ENCODE peak calls at places on chromosomes 3 and 15, in six cellular contexts. One of them, this sample, is unnamed.

GRCh38 chr3:133538154-133538553 is 35.3 kb upstream of the CDV3 start:
- DNase-seq in fibroblast of the aortic adventitia: no peak
- DNase-seq in transverse colon: no peak
- DNase-seq in AG09309: no peak
- DNase-seq in lower lobe of right lung: no peak
- DNase-seq in AG04450: no peak
- DNase-seq in this sample: no peak

GRCh38 chr15:81021321-81021720 is 20.6 kb downstream of the TLNRD1 start:
- DNase-seq in lower lobe of right lung: no peak
- DNase-seq in fibroblast of the aortic adventitia: no peak
- DNase-seq in transverse colon: no peak
- DNase-seq in AG09309: no peak
- DNase-seq in AG04450: no peak
- DNase-seq in this sample: no peak

GRCh38 chr3:15258720-15259119 is 52.7 kb downstream of the CAPN7 start:
- DNase-seq in AG04450: no peak
- DNase-seq in fibroblast of the aortic adventitia: no peak
- DNase-seq in lower lobe of right lung: no peak
- DNase-seq in transverse colon: no peak
- DNase-seq in AG09309: no peak
- DNase-seq in this sample: no peak

GRCh38 chr3:194255252-194256039 is 95.7 kb downstream of the CPN2 start:
- DNase-seq in AG04450: no peak
- DNase-seq in lower lobe of right lung: peak; percentile 93
- DNase-seq in AG09309: no peak
- DNase-seq in transverse colon: peak; percentile 39
- DNase-seq in fibroblast of the aortic adventitia: no peak
- DNase-seq in this sample: no peak

GRCh38 chr3:24249523-24249922 is 245.1 kb downstream of the THRB start:
- DNase-seq in transverse colon: no peak
- DNase-seq in lower lobe of right lung: no peak
- DNase-seq in AG04450: no peak
- DNase-seq in fibroblast of the aortic adventitia: no peak
- DNase-seq in AG09309: no peak
- DNase-seq in this sample: no peak

GRCh38 chr15:73019733-73020132 is 32.5 kb upstream of the NEO1 start:
- DNase-seq in lower lobe of right lung: no peak
- DNase-seq in AG04450: no peak
- DNase-seq in fibroblast of the aortic adventitia: no peak
- DNase-seq in AG09309: no peak
- DNase-seq in transverse colon: no peak
- DNase-seq in this sample: no peak

GRCh38 chr15:67770098-67770628 is 55.1 kb upstream of the SKOR1 start:
- DNase-seq in AG04450: no peak
- DNase-seq in AG09309: no peak
- DNase-seq in fibroblast of the aortic adventitia: no peak
- DNase-seq in lower lobe of right lung: no peak
- DNase-seq in transverse colon: no peak
- DNase-seq in this sample: no peak

GRCh38 chr3:51706021-51706485 is 815 bp upstream of the GRM2 start:
- DNase-seq in AG04450: no peak
- DNase-seq in fibroblast of the aortic adventitia: no peak
- DNase-seq in AG09309: no peak
- DNase-seq in transverse colon: no peak
- DNase-seq in lower lobe of right lung: peak; percentile 12
- DNase-seq in this sample: no peak

GRCh38 chr3:16140116-16140893 is 34.2 kb upstream of the GALNT15 start:
- DNase-seq in transverse colon: peak; percentile 22
- DNase-seq in fibroblast of the aortic adventitia: peak; percentile 98
- DNase-seq in lower lobe of right lung: no peak
- DNase-seq in AG09309: no peak
- DNase-seq in AG04450: peak; percentile 60
- DNase-seq in this sample: peak; percentile 79

GRCh38 chr15:37695719-37696118 is 238.7 kb upstream of the TMCO5A start:
- DNase-seq in AG09309: no peak
- DNase-seq in fibroblast of the aortic adventitia: peak; percentile 18
- DNase-seq in AG04450: no peak
- DNase-seq in transverse colon: no peak
- DNase-seq in lower lobe of right lung: no peak
- DNase-seq in this sample: no peak

GRCh38 chr15:73899197-73900128 is 26.1 kb downstream of the TBC1D21 start:
- DNase-seq in AG04450: no peak
- DNase-seq in fibroblast of the aortic adventitia: peak; percentile 50
- DNase-seq in AG09309: no peak
- DNase-seq in transverse colon: no peak
- DNase-seq in lower lobe of right lung: no peak
- DNase-seq in this sample: no peak

GRCh38 chr3:130093741-130094391 is 12.2 kb downstream of the ALG1L2 start:
- DNase-seq in fibroblast of the aortic adventitia: no peak
- DNase-seq in AG04450: no peak
- DNase-seq in AG09309: no peak
- DNase-seq in lower lobe of right lung: peak; percentile 51
- DNase-seq in transverse colon: peak; percentile 57
- DNase-seq in this sample: no peak

GRCh38 chr15:66153549-66154415 is 99.8 kb downstream of the MEGF11 start:
- DNase-seq in fibroblast of the aortic adventitia: no peak
- DNase-seq in AG04450: no peak
- DNase-seq in transverse colon: no peak
- DNase-seq in AG09309: no peak
- DNase-seq in lower lobe of right lung: no peak
- DNase-seq in this sample: no peak

GRCh38 chr15:48653913-48654630 is 8.6 kb upstream of the FBN1 start:
- DNase-seq in fibroblast of the aortic adventitia: peak; percentile 81
- DNase-seq in transverse colon: no peak
- DNase-seq in lower lobe of right lung: no peak
- DNase-seq in AG09309: no peak
- DNase-seq in AG04450: no peak
- DNase-seq in this sample: no peak

GRCh38 chr3:4820296-4821121 is 158.7 kb upstream of the BHLHE40 start:
- DNase-seq in fibroblast of the aortic adventitia: no peak
- DNase-seq in lower lobe of right lung: no peak
- DNase-seq in AG09309: no peak
- DNase-seq in AG04450: no peak
- DNase-seq in transverse colon: no peak
- DNase-seq in this sample: no peak

GRCh38 chr3:47370887-47371697 is 9.7 kb upstream of the PTPN23 start:
- DNase-seq in lower lobe of right lung: no peak
- DNase-seq in AG04450: no peak
- DNase-seq in fibroblast of the aortic adventitia: no peak
- DNase-seq in transverse colon: peak; percentile 23
- DNase-seq in AG09309: no peak
- DNase-seq in this sample: no peak

GRCh38 chr15:40338921-40339620 is 1.7 kb downstream of the CCDC9B start:
- DNase-seq in transverse colon: peak; percentile 35
- DNase-seq in lower lobe of right lung: no peak
- DNase-seq in fibroblast of the aortic adventitia: peak; percentile 75
- DNase-seq in AG04450: peak; percentile 74
- DNase-seq in AG09309: peak; percentile 42
- DNase-seq in this sample: peak; percentile 45

GRCh38 chr3:116678853-116679252 is 30.7 kb upstream of the TUSC7 start:
- DNase-seq in AG04450: no peak
- DNase-seq in AG09309: no peak
- DNase-seq in fibroblast of the aortic adventitia: no peak
- DNase-seq in lower lobe of right lung: no peak
- DNase-seq in transverse colon: no peak
- DNase-seq in this sample: no peak

GRCh38 chr3:127598841-127599570 is 795 bp downstream of the MCM2 start:
- DNase-seq in AG09309: no peak
- DNase-seq in lower lobe of right lung: no peak
- DNase-seq in fibroblast of the aortic adventitia: no peak
- DNase-seq in transverse colon: no peak
- DNase-seq in AG04450: no peak
- DNase-seq in this sample: no peak

GRCh38 chr3:149848238-149848637 is 35.2 kb downstream of the RNF13 start:
- DNase-seq in AG09309: no peak
- DNase-seq in transverse colon: no peak
- DNase-seq in AG04450: no peak
- DNase-seq in lower lobe of right lung: no peak
- DNase-seq in fibroblast of the aortic adventitia: no peak
- DNase-seq in this sample: no peak

GRCh38 chr15:100713163-100713867 is 110.9 kb downstream of the ASB7 start:
- DNase-seq in lower lobe of right lung: no peak
- DNase-seq in transverse colon: peak; percentile 45
- DNase-seq in AG09309: no peak
- DNase-seq in fibroblast of the aortic adventitia: peak; percentile 80
- DNase-seq in AG04450: no peak
- DNase-seq in this sample: no peak

GRCh38 chr3:14623569-14624051 is 28.0 kb upstream of the CCDC174 start:
- DNase-seq in fibroblast of the aortic adventitia: no peak
- DNase-seq in lower lobe of right lung: no peak
- DNase-seq in AG04450: no peak
- DNase-seq in transverse colon: no peak
- DNase-seq in AG09309: no peak
- DNase-seq in this sample: no peak

GRCh38 chr3:186882881-186883685 is 40.6 kb downstream of the ADIPOQ start:
- DNase-seq in AG09309: peak; percentile 33
- DNase-seq in AG04450: no peak
- DNase-seq in lower lobe of right lung: no peak
- DNase-seq in transverse colon: no peak
- DNase-seq in fibroblast of the aortic adventitia: peak; percentile 67
- DNase-seq in this sample: peak; percentile 46

GRCh38 chr3:51538115-51538458 is 432 bp upstream of the RAD54L2 start:
- DNase-seq in transverse colon: no peak
- DNase-seq in AG04450: no peak
- DNase-seq in lower lobe of right lung: no peak
- DNase-seq in fibroblast of the aortic adventitia: no peak
- DNase-seq in AG09309: no peak
- DNase-seq in this sample: no peak

GRCh38 chr3:69085543-69086132 is 901 bp downstream of the ARL6IP5 start:
- DNase-seq in transverse colon: peak; percentile 30
- DNase-seq in AG09309: no peak
- DNase-seq in AG04450: no peak
- DNase-seq in lower lobe of right lung: peak; percentile 49
- DNase-seq in fibroblast of the aortic adventitia: peak; percentile 39
- DNase-seq in this sample: no peak

GRCh38 chr3:15796771-15797599 is 794 bp downstream of the ANKRD28 start:
- DNase-seq in AG09309: no peak
- DNase-seq in transverse colon: no peak
- DNase-seq in AG04450: peak; percentile 34
- DNase-seq in lower lobe of right lung: no peak
- DNase-seq in fibroblast of the aortic adventitia: peak; percentile 74
- DNase-seq in this sample: no peak

GRCh38 chr3:188284455-188285212 is 130.7 kb downstream of the LPP start:
- DNase-seq in lower lobe of right lung: no peak
- DNase-seq in AG09309: no peak
- DNase-seq in transverse colon: no peak
- DNase-seq in AG04450: no peak
- DNase-seq in fibroblast of the aortic adventitia: no peak
- DNase-seq in this sample: no peak

GRCh38 chr3:188280627-188281026 is 126.7 kb downstream of the LPP start:
- DNase-seq in fibroblast of the aortic adventitia: no peak
- DNase-seq in AG09309: no peak
- DNase-seq in lower lobe of right lung: no peak
- DNase-seq in transverse colon: no peak
- DNase-seq in AG04450: no peak
- DNase-seq in this sample: no peak

GRCh38 chr3:188286087-188286513 is 132.1 kb downstream of the LPP start:
- DNase-seq in lower lobe of right lung: no peak
- DNase-seq in fibroblast of the aortic adventitia: peak; percentile 98
- DNase-seq in AG04450: peak; percentile 95
- DNase-seq in AG09309: peak; percentile 99
- DNase-seq in transverse colon: no peak
- DNase-seq in this sample: peak; percentile 97

GRCh38 chr3:188282871-188283270 is 128.9 kb downstream of the LPP start:
- DNase-seq in AG09309: no peak
- DNase-seq in lower lobe of right lung: no peak
- DNase-seq in AG04450: no peak
- DNase-seq in transverse colon: no peak
- DNase-seq in fibroblast of the aortic adventitia: no peak
- DNase-seq in this sample: no peak

DNA sequence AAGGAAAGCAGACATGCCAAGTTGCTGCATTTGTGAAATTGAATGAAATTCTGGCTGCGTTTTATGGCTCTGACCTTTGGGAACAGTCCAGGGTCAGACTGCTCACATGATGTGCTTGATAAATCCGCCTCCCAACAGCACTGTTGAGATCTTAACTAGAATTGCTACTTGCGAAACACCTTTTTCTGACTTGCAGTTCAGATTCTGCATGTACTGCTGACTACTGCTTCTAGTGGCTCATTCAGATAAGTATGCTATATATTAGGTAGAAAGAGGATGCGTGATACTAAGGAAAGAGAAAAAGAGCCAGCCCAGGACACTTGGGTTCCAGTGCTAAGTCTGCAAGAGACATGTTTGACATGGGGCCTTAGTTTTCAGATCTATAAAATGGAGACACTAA is 129.4 kb downstream of the LPP start:
- DNase-seq in lower lobe of right lung: no peak
- DNase-seq in transverse colon: no peak
- DNase-seq in fibroblast of the aortic adventitia: peak; percentile 77
- DNase-seq in AG09309: no peak
- DNase-seq in AG04450: no peak
- DNase-seq in this sample: no peak
- TF ChIP-seq CTCF in lower lobe of right lung: no peak
- TF ChIP-seq CTCF in transverse colon: peak; percentile 15
- TF ChIP-seq CTCF in fibroblast of the aortic adventitia: peak; percentile 20
- TF ChIP-seq CTCF in AG09309: no peak
- TF ChIP-seq CTCF in AG04450: peak; percentile 21
- TF ChIP-seq CTCF in this sample: peak; percentile 46

GRCh38 chr3:181715601-181716340 is 4.0 kb downstream of the SOX2 start:
- DNase-seq in AG04450: no peak
- DNase-seq in lower lobe of right lung: no peak
- DNase-seq in transverse colon: no peak
- DNase-seq in fibroblast of the aortic adventitia: no peak
- DNase-seq in AG09309: no peak
- DNase-seq in this sample: no peak
- H3K4me3 ChIP-seq in AG04450: no peak overlapping the region
- H3K4me3 ChIP-seq in lower lobe of right lung: no peak overlapping the region
- H3K4me3 ChIP-seq in transverse colon: no peak overlapping the region
- H3K4me3 ChIP-seq in fibroblast of the aortic adventitia: no peak overlapping the region
- H3K4me3 ChIP-seq in AG09309: no peak overlapping the region
- H3K4me3 ChIP-seq in this sample: no peak overlapping the region

GRCh38 chr3:182028081-182028480 is 316.4 kb downstream of the SOX2 start:
- DNase-seq in AG04450: no peak
- DNase-seq in transverse colon: no peak
- DNase-seq in fibroblast of the aortic adventitia: no peak
- DNase-seq in AG09309: no peak
- DNase-seq in lower lobe of right lung: no peak
- DNase-seq in this sample: no peak
- TF ChIP-seq CTCF in AG04450: no peak
- TF ChIP-seq CTCF in transverse colon: no peak
- TF ChIP-seq CTCF in fibroblast of the aortic adventitia: no peak
- TF ChIP-seq CTCF in AG09309: no peak
- TF ChIP-seq CTCF in lower lobe of right lung: no peak
- TF ChIP-seq CTCF in this sample: no peak

DNA sequence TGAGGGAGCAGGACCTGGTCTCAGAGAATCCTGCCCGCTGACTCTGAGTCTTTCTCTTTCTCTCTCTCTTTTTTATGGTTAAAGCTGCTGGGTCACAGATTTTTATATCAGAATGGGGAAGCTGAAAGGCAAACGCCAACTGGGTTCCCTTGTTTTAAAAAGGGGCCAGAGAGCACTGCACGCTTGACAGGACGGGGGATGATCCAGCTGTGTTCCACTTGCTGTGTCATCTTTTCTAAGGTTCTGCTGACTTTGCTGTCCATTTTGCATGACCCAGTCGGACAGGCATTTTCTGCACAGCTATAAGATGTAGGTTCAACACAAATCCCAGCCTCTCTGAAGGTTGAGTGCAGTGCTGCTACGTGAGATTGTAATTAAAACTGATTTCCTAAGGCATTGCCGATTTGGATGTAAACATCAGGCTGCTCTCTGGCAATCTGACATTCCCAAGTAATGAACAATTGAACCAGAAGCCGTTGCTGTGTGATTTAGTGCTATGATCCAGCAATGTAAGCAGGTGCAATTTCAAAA is 25.8 kb downstream of the ARHGEF3 start:
- DNase-seq in fibroblast of the aortic adventitia: no peak
- DNase-seq in AG09309: no peak
- DNase-seq in transverse colon: no peak
- DNase-seq in lower lobe of right lung: no peak
- DNase-seq in AG04450: no peak
- DNase-seq in this sample: no peak
- H3K4me3 ChIP-seq in fibroblast of the aortic adventitia: no peak overlapping the region
- H3K4me3 ChIP-seq in AG09309: no peak overlapping the region
- H3K4me3 ChIP-seq in transverse colon: no peak overlapping the region
- H3K4me3 ChIP-seq in lower lobe of right lung: no peak overlapping the region
- H3K4me3 ChIP-seq in AG04450: no peak overlapping the region
- H3K4me3 ChIP-seq in this sample: no peak overlapping the region